ENCODE peak calls at places on chromosome 19, in six cellular contexts. W is lower lobe of right lung, B is NT2/D1, Y is BJ, J is body of pancreas, O is pancreas. X is an unnamed sample. For H3K36me3, the result is how much of the 10 kb centered on the place peaks cover.

GRCh38 chr19:35703343-35703742 is 1.0 kb upstream of the ZBTB32 start:
- DNase-seq in W (no peak), B (no peak), Y (no peak), J (peak), O (peak), X (no peak)

GRCh38 chr19:709965-710714 is 1.4 kb downstream of the PALM start:
- DNase-seq in W (no peak), B (no peak), Y (no peak), J (no peak), O (no peak), X (peak)

GRCh38 chr19:38684078-38684861 is 36.8 kb downstream of the ACTN4 start:
- DNase-seq in W (peak), B (no peak), Y (peak), J (peak), O (no peak), X (no peak)

GRCh38 chr19:19292607-19293006 is 19.5 kb upstream of the TM6SF2 start:
- DNase-seq in W (no peak), B (no peak), Y (no peak), J (no peak), O (no peak), X (no peak)

GRCh38 chr19:14570864-14571527 is 870 bp downstream of the NDUFB7 start:
- DNase-seq in W (no peak), B (no peak), Y (no peak), J (no peak), O (no peak), X (no peak)

GRCh38 chr19:44897835-44898234 is 6.8 kb downstream of the TOMM40 start:
- DNase-seq in W (no peak), B (no peak), Y (no peak), J (no peak), O (no peak), X (no peak)

GRCh38 chr19:19192910-19193423 is 909 bp downstream of the RFXANK start:
- DNase-seq in W (no peak), B (no peak), Y (no peak), J (no peak), O (no peak), X (no peak)

GRCh38 chr19:18284710-18285430 is 3.4 kb upstream of the JUND start:
- DNase-seq in W (no peak), B (no peak), Y (no peak), J (no peak), O (no peak), X (no peak)

GRCh38 chr19:45876411-45877197 is 9.3 kb downstream of the IRF2BP1 start:
- DNase-seq in W (no peak), B (no peak), Y (no peak), J (peak), O (peak), X (peak)

GRCh38 chr19:23957660-23958281 is 43.1 kb downstream of the ZNF726 start:
- DNase-seq in W (no peak), B (no peak), Y (peak), J (no peak), O (no peak), X (no peak)

GRCh38 chr19:4370418-4371041 is 27.2 kb downstream of the MPND start:
- DNase-seq in W (no peak), B (no peak), Y (no peak), J (no peak), O (no peak), X (no peak)

GRCh38 chr19:872266-872951 is 12.9 kb downstream of the CFD start:
- DNase-seq in W (peak), B (peak), Y (no peak), J (no peak), O (no peak), X (peak)

DNA sequence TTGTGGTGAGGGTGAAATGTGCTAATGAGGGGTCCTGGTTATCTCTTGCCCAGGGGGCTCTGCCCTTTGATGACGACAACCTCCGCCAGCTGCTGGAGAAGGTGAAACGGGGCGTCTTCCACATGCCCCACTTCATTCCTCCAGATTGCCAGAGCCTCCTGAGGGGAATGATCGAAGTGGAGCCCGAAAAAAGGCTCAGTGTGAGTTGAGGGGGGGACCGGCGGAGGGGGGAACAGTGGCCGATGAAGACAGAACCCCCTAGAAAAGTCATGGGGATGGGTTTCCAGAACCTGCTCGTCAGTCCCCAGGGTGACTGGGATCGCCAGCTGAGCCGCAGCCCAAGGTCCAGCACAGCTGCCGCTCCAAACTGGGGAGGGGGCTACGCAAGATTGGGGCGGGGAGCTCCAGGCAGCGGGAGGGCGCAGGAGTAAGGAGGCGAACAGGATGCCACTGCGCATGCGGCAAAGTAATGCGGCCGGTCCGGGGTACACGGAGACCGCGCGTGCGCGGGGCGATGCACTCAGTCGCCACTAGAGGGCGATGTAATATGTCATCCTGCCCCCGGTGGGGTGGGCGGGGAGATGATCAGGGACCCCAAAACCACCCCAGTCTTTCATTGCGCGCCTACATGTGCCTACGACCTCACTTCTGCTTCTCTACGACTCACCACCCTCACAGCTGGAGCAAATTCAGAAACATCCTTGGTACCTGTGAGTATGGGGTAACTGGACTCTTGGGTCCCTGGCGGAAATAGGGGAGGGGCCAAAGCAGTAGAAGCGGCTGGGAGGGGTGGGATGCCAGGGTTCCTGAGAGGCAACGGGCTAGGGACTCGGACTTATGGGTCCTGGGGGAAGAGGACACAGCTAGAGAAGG is 17.9 kb downstream of the BRSK1 start:
- DNase-seq in W (peak), B (peak), Y (no peak), J (peak), O (peak), X (peak)
- H3K36me3 ChIP-seq in W (under half), B (half or more), Y (under half), J (under half), O (under half), X (under half)

DNA sequence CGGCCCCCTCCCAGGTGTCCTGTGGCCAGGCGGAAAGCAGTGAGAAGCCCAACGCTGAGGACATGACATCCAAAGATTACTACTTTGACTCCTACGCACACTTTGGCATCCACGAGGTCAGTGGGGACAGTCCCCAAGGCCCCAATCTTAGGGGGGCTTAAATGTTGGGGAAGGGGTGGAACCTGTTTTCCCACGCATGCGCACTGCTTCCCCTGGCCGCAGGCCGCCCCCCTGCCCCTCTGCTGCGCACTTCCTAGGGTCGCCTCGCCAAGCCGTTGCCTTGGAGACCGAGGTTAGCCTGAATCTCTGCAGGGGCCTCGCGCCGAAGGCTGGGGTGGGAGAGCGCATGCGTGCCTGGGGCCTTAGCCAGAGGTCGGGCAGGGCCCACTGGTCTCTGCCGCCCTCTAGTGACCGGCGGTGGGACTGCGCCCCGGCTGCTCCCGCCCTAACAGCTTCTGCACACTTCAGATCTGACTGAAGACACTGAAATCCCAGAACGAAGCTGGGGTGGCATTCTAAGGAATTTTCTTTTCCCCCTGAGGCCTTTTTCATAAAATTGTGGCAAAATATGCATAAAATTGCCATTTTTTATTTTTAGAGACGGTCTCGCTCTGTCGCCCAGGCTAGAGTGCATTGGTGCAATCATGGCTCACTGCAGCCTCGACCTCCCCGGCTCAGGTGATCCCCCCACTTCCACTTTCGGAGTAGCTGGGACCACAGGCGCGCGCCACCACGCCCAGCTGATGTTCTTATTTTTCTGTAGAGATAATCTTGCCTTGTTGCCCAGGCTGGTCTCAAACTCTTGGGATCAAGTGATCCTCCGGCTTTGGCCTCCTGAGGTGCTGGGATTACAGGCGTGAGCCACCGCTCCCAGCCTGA is 3.6 kb downstream of the PRMT1 start:
- DNase-seq in W (peak), B (peak), Y (no peak), J (peak), O (peak), X (peak)
- H3K4me3 ChIP-seq in W (peak), B (no peak), Y (no peak), J (no peak), O (peak), X (peak)

GRCh38 chr19:10670187-10670586 is 16.0 kb downstream of the ILF3 start:
- DNase-seq in W (no peak), B (no peak), Y (no peak), J (no peak), O (no peak), X (no peak)
- H3K36me3 ChIP-seq in W (half or more), B (half or more), Y (under half), J (under half), O (under half), X (under half)

DNA sequence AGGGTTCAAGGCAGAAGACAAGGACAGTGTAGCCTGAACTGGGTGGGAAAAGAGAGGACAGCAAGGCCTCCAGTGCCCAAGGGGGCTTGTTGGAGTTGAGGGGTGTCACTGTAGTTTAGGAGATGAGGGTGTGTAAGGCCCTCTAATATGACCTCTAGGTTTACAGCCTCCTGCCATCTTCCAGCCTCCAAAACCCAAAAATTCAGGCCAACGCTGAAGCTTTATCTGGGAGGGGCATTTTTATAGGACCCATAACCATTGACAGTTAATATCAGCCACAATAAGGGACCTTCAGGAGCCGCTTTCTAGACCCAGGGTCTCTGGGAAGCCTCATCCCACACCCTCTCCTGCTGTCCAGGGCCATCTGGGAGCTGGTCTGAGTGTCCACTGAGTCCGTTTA is 2.8 kb downstream of the KLF1 start:
- DNase-seq in W (no peak), B (no peak), Y (no peak), J (no peak), O (no peak), X (no peak)
- H3K4me3 ChIP-seq in W (no peak), B (no peak), Y (no peak), J (no peak), O (no peak), X (no peak)

GRCh38 chr19:12187625-12188024 is 24.7 kb downstream of the ZNF136 start:
- DNase-seq in W (no peak), B (no peak), Y (no peak), J (no peak), O (no peak), X (no peak)
- H3K36me3 ChIP-seq in W (half or more), B (half or more), Y (under half), J (under half), O (under half), X (half or more)

GRCh38 chr19:57688011-57688763 is 6.4 kb downstream of the ZNF551 start:
- DNase-seq in W (no peak), B (no peak), Y (no peak), J (no peak), O (no peak), X (no peak)
- H3K4me3 ChIP-seq in W (no peak), B (no peak), Y (no peak), J (no peak), O (no peak), X (no peak)

DNA sequence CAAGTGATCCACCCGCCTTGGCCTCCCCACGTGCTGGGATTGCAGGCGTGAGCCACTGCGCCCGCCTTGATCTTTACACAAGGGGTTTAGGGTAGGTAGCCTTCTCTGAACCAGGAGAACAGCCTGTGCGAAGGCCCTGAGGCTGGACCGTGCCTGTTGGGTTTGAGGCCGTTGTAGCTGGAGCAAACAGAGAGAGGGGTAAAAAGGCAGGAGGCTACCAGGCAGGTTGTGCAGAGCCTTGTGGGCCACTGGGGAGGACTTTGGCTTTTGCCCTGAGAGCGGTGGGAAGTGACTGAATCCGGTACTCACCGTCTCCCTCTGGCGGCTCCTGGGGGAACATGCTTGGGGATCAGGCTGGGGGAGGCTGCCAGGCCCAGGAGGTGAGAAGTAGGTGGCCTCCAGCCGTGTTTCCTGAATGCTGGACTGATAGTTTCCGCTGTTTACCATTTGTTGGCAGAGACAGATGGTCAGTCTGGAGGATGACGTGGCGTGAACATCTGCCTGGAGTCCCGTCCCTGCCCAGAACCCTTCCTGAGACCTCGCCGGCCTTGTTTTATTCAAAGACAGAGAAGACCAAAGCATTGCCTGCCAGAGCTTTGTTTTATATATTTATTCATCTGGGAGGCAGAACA is 24.6 kb downstream of the SPC24 start:
- DNase-seq in W (peak), B (peak), Y (no peak), J (peak), O (peak), X (peak)
- H3K36me3 ChIP-seq in W (half or more), B (half or more), Y (under half), J (under half), O (under half), X (under half)

GRCh38 chr19:17162580-17162979 is 52.6 kb upstream of the USE1 start:
- DNase-seq in W (no peak), B (no peak), Y (no peak), J (no peak), O (no peak), X (no peak)
- H3K4me3 ChIP-seq in W (no peak), B (no peak), Y (no peak), J (no peak), O (no peak), X (no peak)

DNA sequence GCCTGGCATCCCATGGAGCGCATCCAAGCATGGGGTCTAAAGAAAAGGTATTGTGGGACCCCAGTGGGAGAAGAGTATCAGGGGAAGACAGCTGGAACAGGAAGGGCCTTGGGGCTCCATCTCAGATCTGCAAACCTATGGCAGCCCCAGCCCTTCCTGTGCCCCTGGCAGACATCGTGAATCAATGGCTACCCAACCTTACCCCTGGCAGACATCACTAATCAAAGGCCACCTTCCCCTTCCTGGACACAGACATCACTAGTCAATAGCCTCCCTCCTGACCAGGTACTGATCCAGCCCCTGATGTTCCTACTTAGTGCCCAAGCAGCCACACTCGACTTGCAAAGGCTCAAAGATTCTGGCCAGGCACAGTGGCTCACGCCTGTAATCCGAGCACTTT is 15.8 kb downstream of the F2RL3 start:
- DNase-seq in W (no peak), B (no peak), Y (no peak), J (no peak), O (no peak), X (no peak)
- H3K36me3 ChIP-seq in W (under half), B (under half), Y (under half), J (under half), O (under half), X (under half)

DNA sequence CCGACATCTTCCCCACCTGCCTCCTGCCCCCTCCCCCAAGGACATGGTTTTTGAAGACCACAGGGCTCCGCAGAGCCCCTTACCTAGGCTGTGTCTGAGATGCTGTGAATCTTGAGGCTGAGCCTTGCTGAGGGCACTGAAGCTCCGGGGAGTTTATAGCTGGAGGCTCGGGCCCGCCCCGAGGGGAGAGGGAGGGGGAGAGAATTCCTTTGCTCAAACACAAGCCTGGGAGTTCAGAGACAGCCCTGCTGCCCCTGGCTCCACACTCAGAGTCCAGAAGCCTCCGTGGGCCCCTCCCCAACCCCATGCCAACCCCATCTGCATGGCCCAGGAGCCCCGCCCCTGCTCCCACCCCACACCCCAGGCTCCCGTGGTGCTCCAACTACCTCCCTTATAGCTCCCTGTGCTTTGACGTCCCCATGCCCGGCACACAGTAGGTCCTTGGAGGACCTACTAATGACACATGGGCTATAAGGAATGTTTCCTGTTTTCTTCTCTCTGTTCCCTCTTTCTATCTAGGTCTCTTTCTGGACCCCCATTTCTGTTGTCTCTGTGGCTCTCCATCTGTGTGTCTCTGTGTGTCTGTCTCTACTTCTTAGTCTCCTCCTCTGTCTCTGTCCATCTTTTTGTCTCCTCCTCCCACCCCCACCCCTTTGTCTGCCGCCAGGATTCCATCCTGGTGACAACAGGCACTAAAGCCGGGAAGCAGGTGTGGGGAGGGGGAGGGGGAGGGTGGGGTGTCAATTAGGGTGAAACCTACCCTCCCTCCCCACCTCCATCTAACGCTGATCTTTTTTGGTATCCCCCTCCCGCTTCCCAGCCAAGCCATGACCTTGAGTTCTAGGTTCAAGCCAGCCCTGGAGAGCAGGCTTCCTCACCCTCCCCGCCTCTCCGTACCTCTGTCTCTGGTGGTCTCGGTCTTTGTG is at the start of gene TNNT1:
- DNase-seq in W (no peak), B (no peak), Y (no peak), J (no peak), O (no peak), X (no peak)
- H3K4me3 ChIP-seq in W (no peak), B (peak), Y (no peak), J (no peak), O (no peak), X (no peak)